ENCODE peak calls at places on chromosomes 13 and 19, in six cellular contexts. U is HFF-Myc; R is neural crest cell; D is EL; K is stimulated activated CD4-positive, alpha-beta T cell treated with anti-CD3 and anti-CD28 coated beads, Interleukin-15, amount 100 ng/mL, for 48 hours; C is HTR-8/SVneo. E is an unnamed sample.

GRCh38 chr13:26605845-26606244 is 48.4 kb downstream of the WASF3 start:
- DNase-seq in U (no peak), R (no peak), D (no peak), K (no peak), C (no peak), E (no peak)

GRCh38 chr13:76707360-76707759 is 178.8 kb downstream of the KCTD12 start:
- DNase-seq in U (no peak), R (no peak), D (peak; percentile 32), K (no peak), C (no peak), E (no peak)

GRCh38 chr13:111484959-111485358 is 164.5 kb downstream of the TEX29 start:
- DNase-seq in U (no peak), R (no peak), D (no peak), K (no peak), C (no peak), E (no peak)

GRCh38 chr13:92806215-92806614 is 420.4 kb upstream of the GPC6 start:
- DNase-seq in U (no peak), R (no peak), D (peak; percentile 43), K (no peak), C (no peak), E (no peak)

GRCh38 chr13:48221301-48222190 is 11.5 kb upstream of the ITM2B start:
- DNase-seq in U (no peak), R (no peak), D (no peak), K (no peak), C (no peak), E (no peak)

GRCh38 chr13:79792716-79793115 is 311.8 kb downstream of the NDFIP2 start:
- DNase-seq in U (no peak), R (no peak), D (no peak), K (no peak), C (no peak), E (no peak)

GRCh38 chr19:4057913-4058695 is 8.6 kb downstream of the ZBTB7A start:
- DNase-seq in U (peak; percentile 68), R (no peak), D (peak; percentile 94), K (peak; percentile 50), C (peak; percentile 81), E (no peak)

GRCh38 chr19:18710986-18711751 is 27.7 kb downstream of the CRTC1 start:
- DNase-seq in U (no peak), R (no peak), D (no peak), K (no peak), C (no peak), E (no peak)

GRCh38 chr19:7366701-7367420 is 18.1 kb downstream of the ARHGEF18 start:
- DNase-seq in U (peak; percentile 30), R (no peak), D (peak; percentile 53), K (no peak), C (no peak), E (no peak)

GRCh38 chr13:111232191-111232590 is 88.3 kb upstream of the TEX29 start:
- DNase-seq in U (no peak), R (no peak), D (no peak), K (no peak), C (no peak), E (no peak)

GRCh38 chr13:19681517-19681916 is 48.1 kb downstream of the MPHOSPH8 start:
- DNase-seq in U (no peak), R (no peak), D (no peak), K (no peak), C (no peak), E (no peak)

GRCh38 chr13:40756042-40756441 is 14.9 kb downstream of the MRPS31 start:
- DNase-seq in U (no peak), R (no peak), D (no peak), K (no peak), C (no peak), E (no peak)

GRCh38 chr13:83153833-83154232 is 728.4 kb downstream of the SLITRK1 start:
- DNase-seq in U (no peak), R (no peak), D (no peak), K (no peak), C (no peak), E (no peak)

GRCh38 chr13:75225288-75225687 is 256.7 kb downstream of the TBC1D4 start:
- DNase-seq in U (no peak), R (no peak), D (no peak), K (no peak), C (no peak), E (no peak)

GRCh38 chr13:59681630-59682311 is 482.0 kb downstream of the DIAPH3 start:
- DNase-seq in U (no peak), R (no peak), D (no peak), K (no peak), C (no peak), E (no peak)

GRCh38 chr19:20612711-20613316 is 47.2 kb upstream of the ZNF737 start:
- DNase-seq in U (no peak), R (no peak), D (no peak), K (no peak), C (no peak), E (no peak)